ENCODE peak calls at places on chromosomes 2 and 18, in four cellular contexts. E, Q, H and R are unnamed samples.

GRCh38 chr2:238945433-238946150 is 97.7 kb downstream of the TWIST2 start:
- DNase-seq in H (peak; percentile 60), E (no peak), Q (no peak), R (no peak)

GRCh38 chr2:98650998-98651397 is 42.6 kb downstream of the UNC50 start:
- DNase-seq in E (no peak), Q (no peak), H (no peak), R (no peak)

GRCh38 chr2:64455545-64455944 is 1.6 kb downstream of the LGALSL start:
- DNase-seq in Q (no peak), H (no peak), E (no peak), R (no peak)

GRCh38 chr2:40405440-40405839 is 46.5 kb downstream of the SLC8A1 start:
- DNase-seq in E (no peak), H (no peak), Q (no peak), R (no peak)

GRCh38 chr2:48567671-48568070 is 37.7 kb downstream of the STON1 start:
- DNase-seq in E (no peak), Q (no peak), H (no peak), R (no peak)

GRCh38 chr18:74069178-74070050 is 78.2 kb downstream of the FBXO15 start:
- DNase-seq in E (no peak), Q (no peak), H (no peak), R (no peak)

GRCh38 chr2:143564419-143564818 is 435.2 kb downstream of the ARHGAP15 start:
- DNase-seq in H (no peak), Q (no peak), E (no peak), R (no peak)

GRCh38 chr2:217960351-217960750 is 42.4 kb downstream of the TNS1 start:
- DNase-seq in Q (no peak), E (no peak), H (no peak), R (no peak)

GRCh38 chr2:40369619-40370397 is 82.1 kb downstream of the SLC8A1 start:
- DNase-seq in E (no peak), H (no peak), Q (no peak), R (no peak)

GRCh38 chr18:48238636-48239035 is 170.5 kb downstream of the ZBTB7C start:
- DNase-seq in Q (no peak), E (no peak), H (no peak), R (no peak)

GRCh38 chr2:222939208-222939846 is 78.5 kb downstream of the ACSL3 start:
- DNase-seq in H (no peak), E (peak; percentile 25), Q (peak; percentile 22), R (peak; percentile 39)

GRCh38 chr2:240388471-240389301 is 46.8 kb upstream of the GPC1 start:
- DNase-seq in H (no peak), E (no peak), Q (no peak), R (no peak)

GRCh38 chr18:31596081-31596872 is 4.6 kb downstream of the TTR start:
- DNase-seq in H (no peak), Q (no peak), E (no peak), R (no peak)

GRCh38 chr2:148877403-148877740 is 2.3 kb downstream of the KIF5C start:
- DNase-seq in E (no peak), H (no peak), Q (no peak), R (no peak)

GRCh38 chr18:5619381-5619780 is 75.6 kb upstream of the EPB41L3 start:
- DNase-seq in Q (no peak), H (no peak), E (no peak), R (no peak)

GRCh38 chr2:216159646-216160045 is 50.5 kb downstream of the XRCC5 start:
- DNase-seq in H (no peak), Q (no peak), E (no peak), R (no peak)

GRCh38 chr2:164954186-164954585 is 1.1 kb downstream of the SLC38A11 start:
- DNase-seq in Q (no peak), E (no peak), H (no peak), R (no peak)

GRCh38 chr2:47043142-47043890 is 111.8 kb downstream of the STPG4 start:
- DNase-seq in Q (no peak), H (peak; percentile 61), E (no peak), R (no peak)